ENCODE peak calls at places on chromosomes 2 and 18, in four cellular contexts. Q is CD8-positive, alpha-beta T cell; P is astrocyte of the cerebellum; V is ovary. J is an unnamed sample.

GRCh38 chr2:174929786-174930185 is 75.4 kb downstream of the CHN1 start:
- DNase-seq in Q (no peak), P (no peak), V (no peak), J (no peak)

GRCh38 chr2:127027715-127028114 is 79.2 kb downstream of the BIN1 start:
- DNase-seq in Q (no peak), P (no peak), V (no peak), J (no peak)

GRCh38 chr2:128346811-128347558 is 28.3 kb upstream of the HS6ST1 start:
- DNase-seq in Q (no peak), P (no peak), V (no peak), J (no peak)

GRCh38 chr18:7116832-7117389 is 686 bp downstream of the LAMA1 start:
- DNase-seq in Q (no peak), P (no peak), V (no peak), J (no peak)

GRCh38 chr2:44441200-44441599 is 79.5 kb downstream of the CAMKMT start:
- DNase-seq in Q (no peak), P (no peak), V (no peak), J (no peak)

GRCh38 chr2:229971298-229971790 is 49.0 kb downstream of the FBXO36 start:
- DNase-seq in Q (no peak), P (no peak), V (no peak), J (no peak)

GRCh38 chr18:46497129-46497528 is 159.9 kb downstream of the LOXHD1 start:
- DNase-seq in Q (peak), P (peak), V (no peak), J (no peak)

GRCh38 chr2:200239216-200239615 is 67.3 kb upstream of the SPATS2L start:
- DNase-seq in Q (no peak), P (no peak), V (no peak), J (no peak)

GRCh38 chr2:8452979-8453903 is 228.6 kb upstream of the ID2 start:
- DNase-seq in Q (no peak), P (no peak), V (no peak), J (no peak)

GRCh38 chr18:24995738-24996137 is 356.2 kb downstream of the ZNF521 start:
- DNase-seq in Q (no peak), P (no peak), V (no peak), J (no peak)

GRCh38 chr18:34834897-34835296 is 124.8 kb downstream of the DTNA start:
- DNase-seq in Q (no peak), P (no peak), V (no peak), J (no peak)

GRCh38 chr18:34840416-34840815 is 130.3 kb downstream of the DTNA start:
- DNase-seq in Q (no peak), P (no peak), V (no peak), J (no peak)

GRCh38 chr18:34835466-34835865 is 125.4 kb downstream of the DTNA start:
- DNase-seq in Q (no peak), P (no peak), V (no peak), J (no peak)

GRCh38 chr18:34837769-34838194 is 127.7 kb downstream of the DTNA start:
- DNase-seq in Q (no peak), P (no peak), V (peak), J (peak)

GRCh38 chr18:34838669-34839068 is 128.6 kb downstream of the DTNA start:
- DNase-seq in Q (no peak), P (no peak), V (no peak), J (no peak)
- H3K4me3 ChIP-seq in Q (no peak), P (no peak), V (no peak), J (no peak)

GRCh38 chr18:76936877-76937276 is 114.5 kb downstream of the ZNF236 start:
- DNase-seq in Q (no peak), P (no peak), V (no peak), J (no peak)

GRCh38 chr18:76931171-76931570 is 108.8 kb downstream of the ZNF236 start:
- DNase-seq in Q (no peak), P (no peak), V (no peak), J (no peak)

GRCh38 chr18:76928179-76928868 is 106.0 kb downstream of the ZNF236 start:
- DNase-seq in Q (no peak), P (no peak), V (no peak), J (no peak)

GRCh38 chr18:76935722-76936337 is 113.5 kb downstream of the ZNF236 start:
- DNase-seq in Q (no peak), P (no peak), V (no peak), J (no peak)

GRCh38 chr18:76932026-76932819 is 109.9 kb downstream of the ZNF236 start:
- DNase-seq in Q (no peak), P (no peak), V (no peak), J (peak)
- H3K4me3 ChIP-seq in Q (no peak), P (no peak), V (no peak), J (no peak)

GRCh38 chr2:231673348-231673770 is 35.0 kb upstream of the PTMA start:
- DNase-seq in Q (no peak), P (no peak), V (peak), J (no peak)
- H3K4me3 ChIP-seq in Q (no peak), P (no peak), V (no peak), J (no peak)

GRCh38 chr18:55862693-55863485 is 274.9 kb upstream of the TCF4 start:
- DNase-seq in Q (no peak), P (no peak), V (no peak), J (no peak)
- H3K4me3 ChIP-seq in Q (no peak), P (no peak), V (no peak), J (peak)

GRCh38 chr2:85164145-85164559 is 31.0 kb downstream of the TCF7L1 start:
- DNase-seq in Q (no peak), P (no peak), V (no peak), J (no peak)
- H3K4me3 ChIP-seq in Q (no peak), P (no peak), V (no peak), J (no peak)

DNA sequence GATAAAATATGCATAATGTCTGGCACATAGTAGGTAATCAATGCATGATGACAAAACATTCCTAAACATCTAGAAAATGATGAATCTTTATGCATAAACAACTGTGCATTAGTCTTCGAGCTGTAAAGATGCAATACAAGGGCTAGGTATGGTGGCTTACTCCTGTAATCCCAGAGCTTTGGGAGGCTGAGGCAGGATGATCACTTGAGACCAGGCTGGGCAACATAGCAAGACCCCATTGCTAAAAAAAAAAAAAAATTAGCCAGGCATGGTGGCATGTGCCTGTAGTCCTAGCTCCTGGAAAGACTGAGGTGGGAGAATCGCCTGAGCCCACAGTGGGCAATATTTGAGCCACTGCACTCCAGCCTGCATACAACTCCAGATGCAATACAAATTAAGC is 5.3 kb downstream of the TET3 start:
- DNase-seq in Q (no peak), P (no peak), V (no peak), J (no peak)
- H3K4me3 ChIP-seq in Q (no peak), P (no peak), V (no peak), J (no peak)

J was measured in skeletal muscle cell.